ENCODE peak calls at places on chromosomes 11 and 22, in four cellular contexts. D is AG10803, E is RWPE2, Q is kidney. N is an unnamed sample.

GRCh38 chr11:65551572-65552398 is 6.4 kb downstream of the LTBP3 start:
- DNase-seq in D (no peak), E (no peak), Q (peak), N (peak)

GRCh38 chr11:79437981-79438630 is 2.7 kb downstream of the TENM4 start:
- DNase-seq in D (peak), E (peak), Q (peak), N (peak)

GRCh38 chr11:120125005-120125404 is 12.9 kb downstream of the TRIM29 start:
- DNase-seq in D (peak), E (no peak), Q (peak), N (no peak)

GRCh38 chr22:46788426-46789168 is 26.1 kb downstream of the TBC1D22A start:
- DNase-seq in D (no peak), E (no peak), Q (peak), N (no peak)

GRCh38 chr11:69356703-69357457 is 62.9 kb downstream of the MYEOV start:
- DNase-seq in D (no peak), E (no peak), Q (no peak), N (no peak)

GRCh38 chr11:111788051-111788450 is 21.9 kb upstream of the PPP2R1B start:
- DNase-seq in D (no peak), E (no peak), Q (no peak), N (no peak)

GRCh38 chr11:134340354-134340964 is 8.7 kb downstream of the GLB1L2 start:
- DNase-seq in D (no peak), E (no peak), Q (peak), N (no peak)

GRCh38 chr11:132220464-132220863 is 850.0 kb downstream of the NTM start:
- DNase-seq in D (peak), E (no peak), Q (no peak), N (no peak)

GRCh38 chr22:49026476-49027121 is 801.1 kb downstream of the BRD1 start:
- DNase-seq in D (no peak), E (no peak), Q (peak), N (no peak)

GRCh38 chr22:45310331-45311032 is 748 bp downstream of the FAM118A start:
- DNase-seq in D (no peak), E (no peak), Q (no peak), N (peak)

N was measured in glutamatergic neuron.